ENCODE peak calls at places on chromosomes 13 and 19, in five cellular contexts. One of them, this sample, is unnamed.

GRCh38 chr19:1244693-1245451 is 3.3 kb downstream of the ATP5F1D start:
- DNase-seq in brain microvascular endothelial cell: no peak
- DNase-seq in Peyer's patch: no peak
- DNase-seq in GM06990: no peak
- DNase-seq in AG04450: no peak
- DNase-seq in this sample: no peak

GRCh38 chr13:94305463-94305862 is 174.0 kb downstream of the DCT start:
- DNase-seq in brain microvascular endothelial cell: peak; percentile 76
- DNase-seq in Peyer's patch: no peak
- DNase-seq in GM06990: no peak
- DNase-seq in AG04450: no peak
- DNase-seq in this sample: no peak

GRCh38 chr13:43583331-43583730 is 203.4 kb downstream of the ENOX1 start:
- DNase-seq in brain microvascular endothelial cell: no peak
- DNase-seq in Peyer's patch: no peak
- DNase-seq in GM06990: no peak
- DNase-seq in AG04450: no peak
- DNase-seq in this sample: no peak

GRCh38 chr13:113837554-113838355 is 26.1 kb downstream of the GAS6 start:
- DNase-seq in brain microvascular endothelial cell: peak; percentile 96
- DNase-seq in Peyer's patch: peak; percentile 52
- DNase-seq in GM06990: no peak
- DNase-seq in AG04450: peak; percentile 97
- DNase-seq in this sample: peak; percentile 99

GRCh38 chr13:75798353-75799245 is 162.5 kb downstream of the LMO7 start:
- DNase-seq in brain microvascular endothelial cell: no peak
- DNase-seq in Peyer's patch: no peak
- DNase-seq in GM06990: peak; percentile 9
- DNase-seq in AG04450: no peak
- DNase-seq in this sample: no peak

GRCh38 chr13:20016649-20017364 is 58.3 kb downstream of the ZMYM2 start:
- DNase-seq in brain microvascular endothelial cell: no peak
- DNase-seq in Peyer's patch: no peak
- DNase-seq in GM06990: no peak
- DNase-seq in AG04450: no peak
- DNase-seq in this sample: no peak

GRCh38 chr13:36082396-36082795 is 48.8 kb downstream of the DCLK1 start:
- DNase-seq in brain microvascular endothelial cell: no peak
- DNase-seq in Peyer's patch: no peak
- DNase-seq in GM06990: no peak
- DNase-seq in AG04450: no peak
- DNase-seq in this sample: no peak

GRCh38 chr13:72757792-72758535 is 23.7 kb downstream of the DIS3 start:
- DNase-seq in brain microvascular endothelial cell: no peak
- DNase-seq in Peyer's patch: no peak
- DNase-seq in GM06990: no peak
- DNase-seq in AG04450: no peak
- DNase-seq in this sample: no peak

GRCh38 chr13:62706035-62706434 is 1290.4 kb upstream of the PCDH20 start:
- DNase-seq in brain microvascular endothelial cell: no peak
- DNase-seq in Peyer's patch: no peak
- DNase-seq in GM06990: no peak
- DNase-seq in AG04450: no peak
- DNase-seq in this sample: no peak

GRCh38 chr19:58097349-58097748 is 682 bp downstream of the ZSCAN18 start:
- DNase-seq in brain microvascular endothelial cell: no peak
- DNase-seq in Peyer's patch: no peak
- DNase-seq in GM06990: no peak
- DNase-seq in AG04450: no peak
- DNase-seq in this sample: no peak
- H3K4me3 ChIP-seq in brain microvascular endothelial cell: peak overlapping the region; percentile 89
- H3K4me3 ChIP-seq in Peyer's patch: peak overlapping the region; percentile 99
- H3K4me3 ChIP-seq in GM06990: peak overlapping the region; percentile 74
- H3K4me3 ChIP-seq in AG04450: peak overlapping the region; percentile 68
- H3K4me3 ChIP-seq in this sample: peak overlapping the region; percentile 92

GRCh38 chr13:25181597-25181996 is 9.5 kb upstream of the AMER2 start:
- DNase-seq in brain microvascular endothelial cell: no peak
- DNase-seq in Peyer's patch: no peak
- DNase-seq in GM06990: peak; percentile 28
- DNase-seq in AG04450: no peak
- DNase-seq in this sample: no peak
- H3K4me3 ChIP-seq in brain microvascular endothelial cell: no peak overlapping the region
- H3K4me3 ChIP-seq in Peyer's patch: no peak overlapping the region
- H3K4me3 ChIP-seq in GM06990: peak overlapping the region; percentile 30
- H3K4me3 ChIP-seq in AG04450: no peak overlapping the region
- H3K4me3 ChIP-seq in this sample: no peak overlapping the region

GRCh38 chr19:57803594-57804325 is 11.0 kb downstream of the ZNF552 start:
- DNase-seq in brain microvascular endothelial cell: peak; percentile 77
- DNase-seq in Peyer's patch: no peak
- DNase-seq in GM06990: peak; percentile 17
- DNase-seq in AG04450: peak; percentile 48
- DNase-seq in this sample: no peak
- H3K4me3 ChIP-seq in brain microvascular endothelial cell: peak overlapping the region; percentile 64
- H3K4me3 ChIP-seq in Peyer's patch: peak overlapping the region; percentile 60
- H3K4me3 ChIP-seq in GM06990: no peak overlapping the region
- H3K4me3 ChIP-seq in AG04450: peak overlapping the region; percentile 80
- H3K4me3 ChIP-seq in this sample: peak overlapping the region; percentile 66

GRCh38 chr19:46922465-46922864 is 61.7 kb downstream of the ARHGAP35 start:
- DNase-seq in brain microvascular endothelial cell: no peak
- DNase-seq in Peyer's patch: no peak
- DNase-seq in GM06990: no peak
- DNase-seq in AG04450: no peak
- DNase-seq in this sample: no peak
- H3K4me3 ChIP-seq in brain microvascular endothelial cell: no peak overlapping the region
- H3K4me3 ChIP-seq in Peyer's patch: no peak overlapping the region
- H3K4me3 ChIP-seq in GM06990: no peak overlapping the region
- H3K4me3 ChIP-seq in AG04450: no peak overlapping the region
- H3K4me3 ChIP-seq in this sample: no peak overlapping the region

DNA sequence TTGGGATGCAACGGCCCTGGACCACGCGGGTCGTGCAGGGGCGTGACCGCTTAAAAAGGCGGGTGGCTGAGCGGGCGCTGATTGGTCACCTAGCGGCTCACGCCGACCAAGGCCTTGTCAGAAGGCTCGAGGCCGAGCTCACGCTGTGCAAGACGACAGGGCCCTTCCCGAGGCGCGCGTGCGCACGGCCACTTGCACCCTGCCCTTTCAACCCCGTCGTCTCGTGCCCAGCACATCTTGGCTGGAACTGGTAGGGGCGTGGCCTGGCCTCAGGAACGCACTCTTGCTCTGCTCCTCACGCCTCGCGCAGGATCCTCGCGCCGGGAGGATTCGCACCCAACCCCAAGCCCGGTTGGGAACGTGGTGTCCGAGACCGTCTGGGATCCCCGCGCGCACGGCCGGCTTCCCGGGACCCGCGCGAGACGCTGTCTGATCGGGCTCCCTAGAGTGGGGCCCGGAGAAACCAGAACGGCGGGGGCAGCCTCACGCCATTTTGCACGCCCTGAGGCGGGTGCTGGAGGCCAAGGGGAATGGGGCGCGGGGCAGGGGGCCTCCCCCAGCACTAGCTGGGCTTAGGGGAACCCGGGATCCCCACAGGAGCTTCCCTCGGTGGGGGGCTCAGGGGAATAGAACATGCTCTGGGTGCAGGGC is at the start of gene MEIOSIN:
- DNase-seq in brain microvascular endothelial cell: no peak
- DNase-seq in Peyer's patch: no peak
- DNase-seq in GM06990: no peak
- DNase-seq in AG04450: no peak
- DNase-seq in this sample: no peak
- H3K4me3 ChIP-seq in brain microvascular endothelial cell: no peak within 1 kb of the TSS
- H3K4me3 ChIP-seq in Peyer's patch: no peak within 1 kb of the TSS
- H3K4me3 ChIP-seq in GM06990: no peak within 1 kb of the TSS
- H3K4me3 ChIP-seq in AG04450: no peak within 1 kb of the TSS
- H3K4me3 ChIP-seq in this sample: no peak within 1 kb of the TSS

DNA sequence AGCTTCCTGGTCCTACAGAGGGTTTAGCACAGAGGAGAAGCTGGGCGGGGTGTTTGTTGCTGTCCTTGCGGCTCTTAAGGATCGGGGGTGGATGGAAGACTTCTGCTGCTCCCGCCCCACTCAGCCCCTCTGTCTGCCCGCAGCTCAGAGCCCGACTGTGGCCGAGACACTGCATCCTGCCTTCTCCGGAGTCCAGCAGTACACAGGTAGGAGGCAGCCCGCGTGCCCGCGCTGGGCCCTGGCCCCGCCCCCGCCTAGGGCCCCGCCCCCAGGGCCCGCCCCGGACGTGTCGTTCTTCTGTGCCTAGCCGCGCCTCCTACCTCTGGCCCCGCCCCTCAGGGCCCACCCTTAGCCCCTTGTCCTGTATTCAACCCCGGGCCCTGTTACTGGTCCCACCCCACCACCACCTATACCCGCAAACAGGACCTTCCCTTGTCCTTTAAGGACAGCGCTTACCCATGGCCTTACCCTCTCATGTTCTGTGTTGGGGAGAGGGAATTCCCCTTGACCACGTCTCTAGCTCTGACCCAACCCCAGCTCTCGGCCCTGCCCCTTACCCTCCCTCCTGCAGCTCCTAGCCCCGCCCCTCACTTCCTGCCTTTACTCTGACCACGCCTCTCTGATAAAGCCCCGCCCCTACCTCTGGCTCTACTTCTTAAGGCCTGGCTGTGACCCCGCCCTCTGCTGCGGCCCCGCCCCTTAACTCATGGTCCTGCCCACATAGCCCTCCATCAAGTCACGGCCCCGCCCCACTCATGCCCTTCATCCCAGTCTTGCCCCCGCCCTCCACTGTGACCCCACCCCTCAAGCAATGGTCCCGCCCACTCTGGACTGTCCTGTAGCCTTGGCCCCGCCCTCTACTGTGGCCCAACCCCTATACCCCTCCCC is 60.5 kb downstream of the CELF5 start:
- DNase-seq in brain microvascular endothelial cell: peak; percentile 90
- DNase-seq in Peyer's patch: peak; percentile 33
- DNase-seq in GM06990: peak; percentile 77
- DNase-seq in AG04450: peak; percentile 11
- DNase-seq in this sample: no peak
- H3K4me3 ChIP-seq in brain microvascular endothelial cell: peak overlapping the region; percentile 9
- H3K4me3 ChIP-seq in Peyer's patch: peak overlapping the region; percentile 36
- H3K4me3 ChIP-seq in GM06990: no peak overlapping the region
- H3K4me3 ChIP-seq in AG04450: peak overlapping the region; percentile 31
- H3K4me3 ChIP-seq in this sample: peak overlapping the region; percentile 10

DNA sequence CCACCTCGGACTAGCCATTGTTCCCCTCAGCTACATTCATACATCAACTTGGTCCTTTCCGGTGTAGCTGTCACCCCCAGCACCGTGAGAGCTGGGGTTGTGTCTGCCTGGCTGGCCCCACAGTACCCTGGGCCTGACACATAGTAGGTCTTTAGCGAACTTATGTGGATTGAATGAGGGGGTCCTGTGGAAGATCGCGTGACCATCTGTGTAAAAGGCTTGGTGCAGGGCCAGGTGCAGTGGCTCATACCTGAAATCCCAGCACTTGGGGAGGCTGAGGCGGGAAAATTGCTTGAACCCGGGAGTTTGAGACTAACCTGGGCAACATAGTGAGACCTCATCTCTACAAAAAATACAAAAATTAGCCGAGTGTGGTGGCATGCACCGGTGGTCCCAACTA is 2.0 kb downstream of the SMARCA4 start:
- DNase-seq in brain microvascular endothelial cell: no peak
- DNase-seq in Peyer's patch: no peak
- DNase-seq in GM06990: no peak
- DNase-seq in AG04450: no peak
- DNase-seq in this sample: no peak
- H3K4me3 ChIP-seq in brain microvascular endothelial cell: peak overlapping the region; percentile 12
- H3K4me3 ChIP-seq in Peyer's patch: no peak overlapping the region
- H3K4me3 ChIP-seq in GM06990: peak overlapping the region; percentile 4
- H3K4me3 ChIP-seq in AG04450: peak overlapping the region; percentile 41
- H3K4me3 ChIP-seq in this sample: no peak overlapping the region